ENCODE peak calls at places on chromosomes 7 and 10, in five cellular contexts. K is NCI-H2081; I is activated CD8-positive, alpha-beta memory T cell treated with anti-CD3 and anti-CD28 coated beads, Interleukin-2, amount 50 U/mL, for 4 hours; S is HFF-Myc; V is MCF 10A. T is an unnamed sample.

GRCh38 chr10:124025638-124026336 is 67.6 kb downstream of the CHST15 start:
- DNase-seq in K (no peak), I (no peak), S (no peak), V (peak), T (no peak)

GRCh38 chr7:43211693-43212092 is 99.2 kb downstream of the HECW1 start:
- DNase-seq in K (no peak), I (no peak), S (no peak), V (no peak), T (no peak)

GRCh38 chr7:142797342-142797798 is 26.6 kb downstream of the PRSS2 start:
- DNase-seq in K (no peak), I (no peak), S (no peak), V (no peak), T (no peak)

GRCh38 chr10:48634984-48635557 is 30.2 kb upstream of the ARHGAP22 start:
- DNase-seq in K (no peak), I (no peak), S (no peak), V (no peak), T (no peak)

GRCh38 chr10:490891-491571 is 198.4 kb downstream of the DIP2C start:
- DNase-seq in K (no peak), I (no peak), S (no peak), V (no peak), T (no peak)

GRCh38 chr7:24979470-24979862 is 512 bp downstream of the OSBPL3 start:
- DNase-seq in K (peak), I (peak), S (no peak), V (peak), T (peak)

GRCh38 chr7:158741294-158741666 is 36.7 kb upstream of the NCAPG2 start:
- DNase-seq in K (no peak), I (no peak), S (no peak), V (no peak), T (no peak)

GRCh38 chr10:91935886-91936285 is 12.3 kb downstream of the BTAF1 start:
- DNase-seq in K (no peak), I (no peak), S (no peak), V (no peak), T (no peak)

GRCh38 chr7:98902523-98902922 is 24.2 kb downstream of the TRRAP start:
- DNase-seq in K (no peak), I (no peak), S (no peak), V (no peak), T (no peak)

GRCh38 chr7:48962821-48963505 is 38.6 kb downstream of the CDC14C start:
- DNase-seq in K (no peak), I (no peak), S (peak), V (no peak), T (no peak)

GRCh38 chr10:77192402-77192801 is 445.2 kb downstream of the KCNMA1 start:
- DNase-seq in K (no peak), I (no peak), S (no peak), V (no peak), T (no peak)

GRCh38 chr7:150356265-150356897 is 12.2 kb upstream of the REPIN1 start:
- DNase-seq in K (peak), I (no peak), S (no peak), V (peak), T (no peak)

GRCh38 chr7:1289681-1290261 is 57.1 kb downstream of the UNCX start:
- DNase-seq in K (no peak), I (no peak), S (no peak), V (no peak), T (no peak)

GRCh38 chr10:29688230-29688634 is 53.5 kb upstream of the SVIL start:
- DNase-seq in K (peak), I (no peak), S (no peak), V (no peak), T (no peak)

GRCh38 chr10:114703377-114704125 is 45.5 kb upstream of the ABLIM1 start:
- DNase-seq in K (peak), I (no peak), S (no peak), V (peak), T (no peak)

GRCh38 chr7:37342665-37343471 is 105.8 kb downstream of the ELMO1 start:
- DNase-seq in K (no peak), I (peak), S (no peak), V (no peak), T (peak)

GRCh38 chr7:105439174-105439893 is 50.6 kb upstream of the SRPK2 start:
- DNase-seq in K (peak), I (no peak), S (no peak), V (peak), T (no peak)

GRCh38 chr10:61733358-61733940 is 70.7 kb downstream of the CABCOCO1 start:
- DNase-seq in K (peak), I (no peak), S (no peak), V (peak), T (no peak)

GRCh38 chr7:23696916-23697441 is 13.0 kb upstream of the STK31 start:
- DNase-seq in K (peak), I (peak), S (peak), V (peak), T (peak)

GRCh38 chr7:128408709-128409434 is 910 bp downstream of the IMPDH1 start:
- DNase-seq in K (no peak), I (no peak), S (no peak), V (peak), T (no peak)

GRCh38 chr10:21238044-21238443 is 287.4 kb downstream of the SKIDA1 start:
- DNase-seq in K (no peak), I (no peak), S (no peak), V (no peak), T (no peak)

T was measured in GM06990.